ENCODE peak calls at places on chromosome 21, in ten cellular contexts. One of them, this sample, is unnamed.

GRCh38 chr21:18467715-18468114 is 64.1 kb upstream of the TMPRSS15 start:
- DNase-seq in K562: no peak
- DNase-seq in endodermal cell: no peak
- DNase-seq in A673: no peak
- DNase-seq in omental fat pad: no peak
- DNase-seq in astrocyte: no peak
- DNase-seq in GM13977: no peak
- DNase-seq in stomach: no peak
- DNase-seq in tibial nerve: no peak
- DNase-seq in keratinocyte: no peak
- DNase-seq in this sample: no peak

GRCh38 chr21:46182548-46183336 is 1.5 kb downstream of the SPATC1L start:
- DNase-seq in K562: peak; percentile 59
- DNase-seq in endodermal cell: peak; percentile 64
- DNase-seq in A673: no peak
- DNase-seq in omental fat pad: no peak
- DNase-seq in astrocyte: no peak
- DNase-seq in GM13977: no peak
- DNase-seq in stomach: no peak
- DNase-seq in tibial nerve: no peak
- DNase-seq in keratinocyte: no peak
- DNase-seq in this sample: no peak

GRCh38 chr21:37128069-37128468 is 55.0 kb downstream of the TTC3 start:
- DNase-seq in K562: no peak
- DNase-seq in endodermal cell: no peak
- DNase-seq in A673: no peak
- DNase-seq in omental fat pad: no peak
- DNase-seq in astrocyte: peak; percentile 44
- DNase-seq in GM13977: no peak
- DNase-seq in stomach: no peak
- DNase-seq in tibial nerve: no peak
- DNase-seq in keratinocyte: no peak
- DNase-seq in this sample: no peak

GRCh38 chr21:23887709-23888303 is 1719.5 kb downstream of the MRPL39 start:
- DNase-seq in K562: peak; percentile 66
- DNase-seq in endodermal cell: no peak
- DNase-seq in A673: no peak
- DNase-seq in omental fat pad: no peak
- DNase-seq in astrocyte: no peak
- DNase-seq in GM13977: no peak
- DNase-seq in stomach: no peak
- DNase-seq in tibial nerve: no peak
- DNase-seq in keratinocyte: no peak
- DNase-seq in this sample: no peak

GRCh38 chr21:14097881-14098499 is 112.8 kb downstream of the LIPI start:
- DNase-seq in K562: no peak
- DNase-seq in endodermal cell: no peak
- DNase-seq in A673: no peak
- DNase-seq in omental fat pad: no peak
- DNase-seq in astrocyte: no peak
- DNase-seq in GM13977: no peak
- DNase-seq in stomach: no peak
- DNase-seq in tibial nerve: no peak
- DNase-seq in keratinocyte: no peak
- DNase-seq in this sample: no peak

GRCh38 chr21:36113647-36114428 is 21.0 kb upstream of the CBR3 start:
- DNase-seq in K562: no peak
- DNase-seq in endodermal cell: no peak
- DNase-seq in A673: no peak
- DNase-seq in omental fat pad: no peak
- DNase-seq in astrocyte: no peak
- DNase-seq in GM13977: no peak
- DNase-seq in stomach: peak; percentile 85
- DNase-seq in tibial nerve: no peak
- DNase-seq in keratinocyte: no peak
- DNase-seq in this sample: peak; percentile 58

GRCh38 chr21:37017951-37018679 is 11.6 kb downstream of the RIPPLY3 start:
- DNase-seq in K562: peak; percentile 68
- DNase-seq in endodermal cell: no peak
- DNase-seq in A673: no peak
- DNase-seq in omental fat pad: no peak
- DNase-seq in astrocyte: no peak
- DNase-seq in GM13977: no peak
- DNase-seq in stomach: no peak
- DNase-seq in tibial nerve: no peak
- DNase-seq in keratinocyte: no peak
- DNase-seq in this sample: no peak

GRCh38 chr21:38819719-38820147 is 14.0 kb downstream of the ETS2 start:
- DNase-seq in K562: no peak
- DNase-seq in endodermal cell: no peak
- DNase-seq in A673: no peak
- DNase-seq in omental fat pad: no peak
- DNase-seq in astrocyte: peak; percentile 82
- DNase-seq in GM13977: no peak
- DNase-seq in stomach: peak; percentile 58
- DNase-seq in tibial nerve: no peak
- DNase-seq in keratinocyte: no peak
- DNase-seq in this sample: peak; percentile 75

GRCh38 chr21:38912355-38912619 is 106.6 kb downstream of the ETS2 start:
- DNase-seq in K562: no peak
- DNase-seq in endodermal cell: no peak
- DNase-seq in A673: no peak
- DNase-seq in omental fat pad: no peak
- DNase-seq in astrocyte: peak; percentile 71
- DNase-seq in GM13977: no peak
- DNase-seq in stomach: no peak
- DNase-seq in tibial nerve: no peak
- DNase-seq in keratinocyte: no peak
- DNase-seq in this sample: no peak

GRCh38 chr21:46037338-46038325 is 56.1 kb downstream of the COL6A1 start:
- DNase-seq in K562: no peak
- DNase-seq in endodermal cell: no peak
- DNase-seq in A673: no peak
- DNase-seq in omental fat pad: no peak
- DNase-seq in astrocyte: no peak
- DNase-seq in GM13977: no peak
- DNase-seq in stomach: no peak
- DNase-seq in tibial nerve: no peak
- DNase-seq in keratinocyte: no peak
- DNase-seq in this sample: no peak

GRCh38 chr21:32826317-32827167 is 55.0 kb upstream of the PAXBP1 start:
- DNase-seq in K562: peak; percentile 73
- DNase-seq in endodermal cell: peak; percentile 76
- DNase-seq in A673: peak; percentile 72
- DNase-seq in omental fat pad: no peak
- DNase-seq in astrocyte: peak; percentile 44
- DNase-seq in GM13977: peak; percentile 64
- DNase-seq in stomach: no peak
- DNase-seq in tibial nerve: peak; percentile 32
- DNase-seq in keratinocyte: no peak
- DNase-seq in this sample: peak; percentile 48

GRCh38 chr21:20004353-20004752 is 993.9 kb upstream of the NCAM2 start:
- DNase-seq in K562: no peak
- DNase-seq in endodermal cell: no peak
- DNase-seq in A673: no peak
- DNase-seq in omental fat pad: no peak
- DNase-seq in astrocyte: no peak
- DNase-seq in GM13977: no peak
- DNase-seq in stomach: no peak
- DNase-seq in tibial nerve: no peak
- DNase-seq in keratinocyte: no peak
- DNase-seq in this sample: no peak

GRCh38 chr21:45886610-45887026 is 95.0 kb upstream of the COL6A1 start:
- DNase-seq in K562: no peak
- DNase-seq in endodermal cell: no peak
- DNase-seq in A673: no peak
- DNase-seq in omental fat pad: no peak
- DNase-seq in astrocyte: no peak
- DNase-seq in GM13977: no peak
- DNase-seq in stomach: no peak
- DNase-seq in tibial nerve: no peak
- DNase-seq in keratinocyte: no peak
- DNase-seq in this sample: no peak

DNA sequence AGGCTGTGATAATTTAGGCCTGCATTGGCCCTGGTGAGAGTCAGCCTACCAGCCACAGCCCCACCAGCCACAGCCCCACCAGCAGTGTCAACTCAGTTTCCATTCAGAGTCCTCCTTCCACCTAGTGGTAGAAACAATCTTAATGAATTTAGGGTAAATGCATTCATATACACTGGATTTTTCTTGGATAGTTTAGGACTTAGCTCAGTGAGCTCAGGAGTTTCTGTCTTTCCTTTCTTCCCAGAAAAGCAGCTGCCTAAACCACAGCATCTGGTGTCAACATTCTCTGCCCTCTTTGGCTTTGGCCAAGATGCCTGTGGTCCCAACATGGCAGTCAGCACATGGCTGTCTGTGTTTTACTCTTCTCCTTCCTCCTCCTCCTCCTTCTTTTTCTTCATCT is 94.0 kb downstream of the CLIC6 start:
- DNase-seq in K562: no peak
- DNase-seq in endodermal cell: no peak
- DNase-seq in A673: no peak
- DNase-seq in omental fat pad: no peak
- DNase-seq in astrocyte: peak; percentile 79
- DNase-seq in GM13977: no peak
- DNase-seq in stomach: no peak
- DNase-seq in tibial nerve: no peak
- DNase-seq in keratinocyte: no peak
- DNase-seq in this sample: no peak
- TF ChIP-seq CTCF in K562: peak; percentile 19
- TF ChIP-seq CTCF in endodermal cell: peak; percentile 45
- TF ChIP-seq CTCF in A673: no peak
- TF ChIP-seq CTCF in omental fat pad: no peak
- TF ChIP-seq CTCF in astrocyte: no peak
- TF ChIP-seq CTCF in GM13977: no peak
- TF ChIP-seq CTCF in stomach: no peak
- TF ChIP-seq CTCF in tibial nerve: no peak
- TF ChIP-seq CTCF in keratinocyte: no peak
- TF ChIP-seq CTCF in this sample: no peak

GRCh38 chr21:22573834-22574233 is 1575.6 kb downstream of the NCAM2 start:
- DNase-seq in K562: no peak
- DNase-seq in endodermal cell: no peak
- DNase-seq in A673: no peak
- DNase-seq in omental fat pad: no peak
- DNase-seq in astrocyte: no peak
- DNase-seq in GM13977: no peak
- DNase-seq in stomach: no peak
- DNase-seq in tibial nerve: no peak
- DNase-seq in keratinocyte: no peak
- DNase-seq in this sample: no peak

DNA sequence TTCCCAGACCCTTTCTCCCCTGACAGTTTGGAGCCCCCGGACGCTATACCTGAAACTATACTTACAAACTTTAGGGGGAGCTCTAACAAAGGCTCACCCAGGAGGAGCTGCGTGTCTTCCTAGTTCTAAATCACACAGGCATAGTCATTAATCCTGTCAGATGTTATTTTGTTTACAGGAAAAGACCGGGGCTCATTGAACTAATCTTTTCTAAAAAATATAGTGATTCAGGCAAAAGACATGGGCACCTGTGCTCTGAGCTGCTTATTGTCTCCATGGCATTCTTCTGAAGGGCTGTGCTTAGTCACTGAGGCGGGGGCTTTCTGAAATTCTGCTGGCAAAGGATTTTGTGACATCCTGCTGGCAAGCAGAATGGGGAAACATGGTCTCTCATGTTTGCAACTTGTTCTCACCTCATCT is 1577.0 kb downstream of the NCAM2 start:
- DNase-seq in K562: peak; percentile 21
- DNase-seq in endodermal cell: peak; percentile 88
- DNase-seq in A673: peak; percentile 84
- DNase-seq in omental fat pad: no peak
- DNase-seq in astrocyte: no peak
- DNase-seq in GM13977: no peak
- DNase-seq in stomach: no peak
- DNase-seq in tibial nerve: no peak
- DNase-seq in keratinocyte: no peak
- DNase-seq in this sample: no peak
- TF ChIP-seq CTCF in K562: peak; percentile 15
- TF ChIP-seq CTCF in endodermal cell: peak; percentile 88
- TF ChIP-seq CTCF in A673: peak; percentile 79
- TF ChIP-seq CTCF in omental fat pad: no peak
- TF ChIP-seq CTCF in astrocyte: peak; percentile 7
- TF ChIP-seq CTCF in GM13977: no peak
- TF ChIP-seq CTCF in stomach: no peak
- TF ChIP-seq CTCF in tibial nerve: no peak
- TF ChIP-seq CTCF in keratinocyte: no peak
- TF ChIP-seq CTCF in this sample: no peak

DNA sequence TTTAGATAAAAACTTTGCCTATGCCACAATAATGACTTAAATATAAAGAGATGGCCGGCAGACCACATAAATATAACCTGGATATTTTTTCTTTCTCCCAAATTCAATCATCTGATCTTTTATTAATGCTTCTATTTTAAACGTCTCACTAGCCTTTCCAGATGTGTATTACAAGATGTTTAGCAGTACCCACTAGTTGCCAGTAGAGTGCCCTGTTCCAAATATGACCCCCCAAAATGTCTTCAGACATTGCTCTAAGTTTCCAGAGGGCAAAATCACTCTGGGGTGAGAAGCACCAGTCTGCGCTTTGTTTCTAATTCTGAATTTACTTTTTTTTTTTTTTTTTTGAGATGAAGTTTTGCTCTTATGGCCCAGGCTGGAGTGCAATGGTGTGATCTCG is 268.1 kb downstream of the GRIK1 start:
- DNase-seq in K562: peak; percentile 47
- DNase-seq in endodermal cell: no peak
- DNase-seq in A673: peak; percentile 25
- DNase-seq in omental fat pad: no peak
- DNase-seq in astrocyte: no peak
- DNase-seq in GM13977: no peak
- DNase-seq in stomach: no peak
- DNase-seq in tibial nerve: no peak
- DNase-seq in keratinocyte: no peak
- DNase-seq in this sample: no peak
- TF ChIP-seq CTCF in K562: peak; percentile 49
- TF ChIP-seq CTCF in endodermal cell: peak; percentile 58
- TF ChIP-seq CTCF in A673: peak; percentile 47
- TF ChIP-seq CTCF in omental fat pad: no peak
- TF ChIP-seq CTCF in astrocyte: no peak
- TF ChIP-seq CTCF in GM13977: no peak
- TF ChIP-seq CTCF in stomach: no peak
- TF ChIP-seq CTCF in tibial nerve: no peak
- TF ChIP-seq CTCF in keratinocyte: no peak
- TF ChIP-seq CTCF in this sample: no peak

DNA sequence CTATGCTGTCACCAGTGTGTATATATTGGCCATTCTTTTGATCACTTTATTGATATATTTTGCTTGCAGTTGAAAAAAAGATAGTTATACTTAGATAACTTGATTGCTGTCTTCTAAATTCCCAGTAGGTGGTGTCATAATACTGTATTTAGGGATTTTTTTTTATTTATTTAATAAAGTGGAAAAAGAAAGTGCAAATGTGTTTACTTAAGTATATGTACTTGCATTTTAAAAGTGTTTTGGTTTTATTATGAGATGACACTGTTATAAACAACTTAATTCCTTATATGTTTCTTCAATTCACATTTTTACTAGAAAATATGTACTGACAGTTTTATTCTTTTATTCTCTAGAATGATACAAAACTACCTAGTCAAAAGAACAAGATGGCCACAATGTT is 164.8 kb downstream of the USP25 start:
- DNase-seq in K562: no peak
- DNase-seq in endodermal cell: no peak
- DNase-seq in A673: peak; percentile 4
- DNase-seq in omental fat pad: no peak
- DNase-seq in astrocyte: peak; percentile 23
- DNase-seq in GM13977: no peak
- DNase-seq in stomach: no peak
- DNase-seq in tibial nerve: no peak
- DNase-seq in keratinocyte: no peak
- DNase-seq in this sample: no peak
- TF ChIP-seq CTCF in K562: no peak
- TF ChIP-seq CTCF in endodermal cell: peak; percentile 65
- TF ChIP-seq CTCF in A673: peak; percentile 57
- TF ChIP-seq CTCF in omental fat pad: no peak
- TF ChIP-seq CTCF in astrocyte: peak; percentile 38
- TF ChIP-seq CTCF in GM13977: no peak
- TF ChIP-seq CTCF in stomach: peak; percentile 6
- TF ChIP-seq CTCF in tibial nerve: peak; percentile 38
- TF ChIP-seq CTCF in keratinocyte: no peak
- TF ChIP-seq CTCF in this sample: no peak